ENCODE peak calls at places on chromosomes 13 and 19, in six cellular contexts. H is Peyer's patch, I is GM12865, T is uterus, K is tibial nerve, P is AG09309. C is an unnamed sample.

GRCh38 chr13:38090913-38091312 is 221.3 kb upstream of the TRPC4 start:
- DNase-seq in H (no peak), P (no peak), I (no peak), K (no peak), T (no peak), C (no peak)

GRCh38 chr19:46137915-46138473 is 10.0 kb upstream of the IGFL2 start:
- DNase-seq in P (no peak), H (no peak), T (no peak), I (no peak), K (no peak), C (no peak)

GRCh38 chr13:21979156-21979819 is 308.4 kb downstream of the FGF9 start:
- DNase-seq in P (no peak), T (no peak), H (no peak), I (no peak), K (no peak), C (no peak)

GRCh38 chr19:38012290-38012689 is 105.3 kb downstream of the SIPA1L3 start:
- DNase-seq in K (no peak), T (no peak), I (no peak), P (no peak), H (no peak), C (no peak)

GRCh38 chr13:98295371-98295770 is 118.3 kb upstream of the RNF113B start:
- DNase-seq in P (no peak), H (no peak), T (no peak), I (no peak), K (no peak), C (peak)

GRCh38 chr19:2290441-2291184 is 8.6 kb upstream of the PEAK3 start:
- DNase-seq in H (peak), T (no peak), K (no peak), I (peak), P (no peak), C (no peak)

GRCh38 chr13:105773241-105773640 is 762.2 kb downstream of the EFNB2 start:
- DNase-seq in T (no peak), H (no peak), I (no peak), P (no peak), K (no peak), C (no peak)

GRCh38 chr19:11848594-11849263 is at the start of gene ZNF439:
- DNase-seq in P (peak), I (peak), H (peak), T (peak), K (peak), C (peak)

GRCh38 chr13:111267784-111268183 is 52.7 kb upstream of the TEX29 start:
- DNase-seq in P (no peak), T (no peak), H (no peak), I (no peak), K (no peak), C (peak)

GRCh38 chr13:26829716-26830115 is 69.1 kb upstream of the GPR12 start:
- DNase-seq in H (no peak), I (no peak), K (no peak), T (no peak), P (no peak), C (no peak)

GRCh38 chr19:57708641-57709354 is at the start of gene ZNF154:
- DNase-seq in H (peak), I (peak), P (no peak), T (no peak), K (no peak), C (peak)

GRCh38 chr13:22278336-22278929 is 607.6 kb downstream of the FGF9 start:
- DNase-seq in H (peak), I (peak), K (peak), T (peak), P (no peak), C (peak)

GRCh38 chr13:113584205-113584869 is at the start of gene TFDP1:
- DNase-seq in P (peak), K (peak), I (peak), T (no peak), H (peak), C (peak)

GRCh38 chr19:52273301-52273700 is 3.9 kb downstream of the ZNF766 start:
- DNase-seq in T (no peak), K (no peak), P (no peak), I (no peak), H (no peak), C (no peak)

GRCh38 chr19:7507884-7508283 is 8.0 kb upstream of the ZNF358 start:
- DNase-seq in P (no peak), I (peak), T (no peak), K (peak), H (peak), C (peak)

GRCh38 chr13:44906758-44907157 is 82.5 kb downstream of the NUFIP1 start:
- DNase-seq in I (no peak), K (no peak), P (peak), T (peak), H (no peak), C (peak)

GRCh38 chr13:31967155-31967554 is 64.4 kb upstream of the FRY start:
- DNase-seq in K (no peak), I (no peak), H (no peak), T (no peak), P (no peak), C (no peak)
- TF ChIP-seq CTCF in K (no peak), I (peak), H (no peak), T (no peak), P (no peak), C (peak)

DNA sequence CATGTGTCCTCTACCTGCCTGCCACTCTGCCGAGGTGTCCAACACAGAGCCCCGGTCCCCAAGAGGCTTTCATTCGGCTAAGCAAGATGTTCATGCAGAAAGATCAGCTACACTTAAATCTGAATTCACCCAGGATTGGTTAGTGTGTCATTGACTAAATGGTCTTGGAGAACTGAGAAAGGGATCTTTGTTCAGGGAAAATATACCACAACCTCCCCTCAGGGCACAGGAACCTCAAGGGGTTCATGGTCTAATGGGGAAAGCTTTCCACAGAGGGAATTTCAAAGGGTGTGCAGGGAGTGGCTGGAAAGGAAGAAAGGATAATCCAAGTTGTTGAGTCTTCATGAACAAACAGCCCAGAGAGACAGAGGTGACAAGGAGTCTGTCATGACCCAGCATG is 14.4 kb upstream of the POP4 start:
- DNase-seq in K (no peak), H (no peak), P (no peak), T (no peak), I (no peak), C (no peak)
- H3K4me3 ChIP-seq in K (no peak), H (no peak), P (no peak), T (no peak), I (no peak), C (no peak)

DNA sequence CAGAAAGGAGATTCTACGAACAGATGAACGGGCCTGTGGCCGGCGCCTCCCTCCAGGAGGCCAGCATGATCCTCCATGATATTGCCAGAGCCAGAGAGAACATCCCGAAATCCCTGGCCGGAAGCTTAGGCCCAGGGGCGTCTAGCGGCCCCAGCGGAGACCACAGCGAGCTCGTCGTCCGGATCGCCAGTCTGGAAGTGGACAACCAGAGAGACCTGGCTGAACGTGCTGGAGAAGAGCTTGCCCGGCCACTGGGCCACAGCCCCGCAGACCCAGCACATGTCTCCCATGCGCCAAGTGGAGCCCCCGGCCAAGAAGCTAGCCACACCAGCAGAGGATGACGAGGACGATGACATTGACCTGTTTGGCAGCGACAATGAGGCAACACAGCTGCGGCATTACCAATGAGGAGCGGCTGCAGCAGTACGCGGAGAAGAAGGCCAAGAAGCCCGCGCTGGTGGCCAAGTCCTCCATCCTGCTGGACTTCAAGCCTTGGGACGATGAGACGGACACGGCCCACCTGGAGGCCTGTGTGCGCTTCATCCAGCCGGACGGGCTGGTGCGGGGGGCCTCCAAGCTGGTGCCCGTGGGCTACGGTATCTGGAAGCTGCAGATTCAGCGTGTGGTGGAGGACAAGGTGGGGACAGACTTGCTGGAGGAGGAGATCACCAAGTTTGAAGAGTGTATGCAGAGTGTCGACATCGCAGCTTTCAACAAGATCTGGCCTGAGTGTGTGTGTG is 78.8 kb upstream of the FRY start:
- DNase-seq in I (no peak), T (no peak), H (no peak), P (no peak), K (no peak), C (no peak)
- TF ChIP-seq CTCF in I (no peak), T (no peak), H (no peak), P (no peak), K (no peak), C (no peak)

GRCh38 chr19:13794388-13794751 is 873 bp upstream of the ZSWIM4 start:
- DNase-seq in P (peak), H (peak), K (peak), I (no peak), T (peak), C (peak)
- H3K4me3 ChIP-seq in P (peak), H (peak), K (peak), I (peak), T (peak), C (peak)

DNA sequence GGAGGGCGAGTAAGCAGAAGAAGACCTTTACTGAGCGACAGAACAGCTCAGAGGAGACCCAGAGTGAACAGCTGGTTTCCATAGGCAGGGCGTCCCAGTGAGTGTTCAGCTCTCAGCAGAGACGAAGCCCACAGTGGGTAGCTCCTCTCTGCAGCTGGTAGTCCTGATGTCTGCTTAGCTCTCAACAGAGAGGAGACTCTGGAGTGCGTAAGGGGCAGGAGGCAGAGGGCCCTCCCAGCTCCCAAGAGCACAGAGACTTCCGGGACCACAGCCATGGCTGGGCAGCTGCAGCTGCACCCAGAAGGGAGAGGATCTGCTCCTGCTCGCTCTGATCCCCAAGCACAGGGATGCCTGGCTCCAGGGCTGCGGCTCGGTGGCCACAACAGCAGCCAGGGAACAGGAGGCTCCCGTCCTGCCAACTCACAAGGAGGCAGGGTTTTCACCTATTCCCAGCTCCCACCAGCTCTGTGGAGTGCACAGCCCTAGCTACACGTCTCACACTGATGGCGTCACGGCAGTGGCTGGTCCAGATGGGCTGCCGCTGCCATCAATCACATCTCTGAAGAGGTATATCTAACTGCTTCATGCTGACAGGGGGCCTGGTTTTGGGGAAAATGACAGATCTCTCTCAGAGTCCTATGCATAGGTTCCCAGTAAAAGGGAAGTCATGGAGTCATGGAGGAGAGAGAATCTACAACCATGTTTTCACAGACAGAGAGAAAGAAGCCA is 2660.1 kb upstream of the PCDH20 start:
- DNase-seq in I (peak), H (no peak), K (no peak), T (no peak), P (no peak), C (no peak)
- TF ChIP-seq CTCF in I (no peak), H (no peak), K (no peak), T (no peak), P (no peak), C (no peak)

GRCh38 chr19:43664008-43664407 is 6.0 kb downstream of the PLAUR start:
- DNase-seq in K (no peak), P (no peak), H (peak), I (peak), T (no peak), C (no peak)

GRCh38 chr19:43667524-43668405 is 2.2 kb downstream of the PLAUR start:
- DNase-seq in K (no peak), P (no peak), H (no peak), I (no peak), T (peak), C (peak)

GRCh38 chr19:43673702-43674629 is 4.0 kb upstream of the PLAUR start:
- DNase-seq in H (no peak), I (no peak), K (no peak), T (no peak), P (no peak), C (no peak)

GRCh38 chr19:43672061-43672679 is 2.2 kb upstream of the PLAUR start:
- DNase-seq in T (no peak), H (no peak), K (no peak), P (no peak), I (no peak), C (no peak)

DNA sequence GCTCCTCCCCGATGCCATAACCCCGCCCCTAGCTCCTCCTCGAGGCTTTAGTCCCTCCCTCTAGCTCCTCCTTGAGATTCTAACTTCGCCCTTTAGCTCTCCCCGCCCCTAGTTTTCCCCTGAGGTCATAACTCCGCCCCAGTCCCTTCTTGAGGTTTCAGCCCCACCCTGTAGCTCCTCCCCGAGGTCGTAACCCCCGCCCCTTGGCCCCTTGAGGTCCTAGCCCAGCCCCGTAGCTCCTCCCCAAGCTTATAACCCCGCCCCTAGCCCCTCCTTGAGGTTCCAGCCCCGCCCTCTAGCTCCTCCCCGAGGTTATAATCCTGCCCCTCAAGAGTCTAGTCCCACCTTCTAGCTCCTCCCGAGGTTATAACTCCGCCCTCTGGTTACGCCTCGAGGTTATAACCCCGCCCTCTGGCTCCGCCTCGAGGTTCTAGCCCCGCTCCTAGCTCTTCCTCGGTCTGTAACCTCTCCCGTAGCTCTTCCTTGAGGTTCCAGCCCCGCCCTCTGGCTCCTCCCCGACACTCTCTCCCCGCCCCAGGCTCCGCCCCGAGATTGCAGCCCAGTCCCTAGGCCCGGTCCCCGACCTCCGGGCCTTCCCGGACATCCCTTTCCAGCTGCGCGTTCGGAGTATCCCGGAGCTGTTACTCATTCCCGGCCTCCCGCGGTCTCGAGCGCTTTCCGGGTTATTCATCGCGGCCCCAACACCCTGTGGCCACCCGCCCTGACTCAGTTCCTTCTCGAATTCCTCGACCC is 1.4 kb downstream of the PLAUR start:
- DNase-seq in K (peak), I (peak), T (peak), H (peak), P (peak), C (peak)
- H3K4me3 ChIP-seq in K (peak), I (peak), T (peak), H (peak), P (peak), C (peak)

DNA sequence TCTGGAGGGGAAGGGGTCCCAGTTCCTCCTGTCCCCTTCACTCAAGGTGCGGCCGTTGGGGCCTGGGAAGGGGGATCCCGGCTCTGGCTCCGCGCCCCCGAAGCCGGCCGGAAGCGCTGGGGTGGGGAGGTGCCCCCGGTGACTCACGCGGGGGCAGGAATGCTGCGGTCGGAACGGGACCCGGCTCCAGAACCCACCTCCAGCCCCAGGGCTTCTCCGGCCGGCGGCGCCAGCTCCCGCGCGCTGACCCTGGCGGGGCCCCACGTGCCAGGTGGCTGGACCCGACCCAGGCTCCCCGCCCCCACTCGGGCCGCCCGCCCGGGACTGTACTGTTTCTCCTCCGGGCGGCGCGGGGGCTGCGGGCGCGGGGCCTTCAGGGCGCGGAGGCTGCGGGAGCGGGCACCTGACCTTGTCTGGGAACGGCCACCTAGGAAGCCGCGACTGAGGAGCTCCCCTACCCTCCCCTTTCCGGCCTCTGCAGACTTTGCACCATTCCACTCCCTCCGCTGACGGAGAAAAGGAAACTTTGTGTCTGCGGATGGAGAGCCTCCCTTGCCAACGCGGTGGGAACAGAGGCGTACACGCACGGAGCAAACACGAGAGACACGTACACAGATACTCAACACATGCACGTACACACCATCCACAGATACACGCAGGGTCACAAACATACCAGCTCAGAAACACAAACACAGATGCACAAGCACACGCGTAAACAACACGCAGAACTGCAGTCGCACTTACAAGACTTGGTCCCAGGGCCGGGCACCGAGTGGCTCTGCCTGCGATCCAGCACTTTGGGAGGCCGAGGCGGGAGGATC is 7.2 kb downstream of the AXL start:
- DNase-seq in K (peak), H (peak), P (peak), I (no peak), T (peak), C (peak)
- TF ChIP-seq CTCF in K (peak), H (no peak), P (no peak), I (no peak), T (peak), C (no peak)

GRCh38 chr19:409006-409514 is at the start of gene C2CD4C:
- DNase-seq in H (peak), T (no peak), K (no peak), I (no peak), P (no peak), C (no peak)

GRCh38 chr19:406999-407491 is 1.9 kb downstream of the C2CD4C start:
- DNase-seq in T (no peak), K (no peak), P (no peak), H (no peak), I (no peak), C (no peak)

GRCh38 chr19:408441-409005 is 424 bp downstream of the C2CD4C start:
- DNase-seq in T (no peak), P (no peak), I (no peak), K (no peak), H (no peak), C (no peak)

GRCh38 chr19:406121-406711 is 2.7 kb downstream of the C2CD4C start:
- DNase-seq in I (no peak), K (no peak), T (no peak), H (no peak), P (no peak), C (no peak)

DNA sequence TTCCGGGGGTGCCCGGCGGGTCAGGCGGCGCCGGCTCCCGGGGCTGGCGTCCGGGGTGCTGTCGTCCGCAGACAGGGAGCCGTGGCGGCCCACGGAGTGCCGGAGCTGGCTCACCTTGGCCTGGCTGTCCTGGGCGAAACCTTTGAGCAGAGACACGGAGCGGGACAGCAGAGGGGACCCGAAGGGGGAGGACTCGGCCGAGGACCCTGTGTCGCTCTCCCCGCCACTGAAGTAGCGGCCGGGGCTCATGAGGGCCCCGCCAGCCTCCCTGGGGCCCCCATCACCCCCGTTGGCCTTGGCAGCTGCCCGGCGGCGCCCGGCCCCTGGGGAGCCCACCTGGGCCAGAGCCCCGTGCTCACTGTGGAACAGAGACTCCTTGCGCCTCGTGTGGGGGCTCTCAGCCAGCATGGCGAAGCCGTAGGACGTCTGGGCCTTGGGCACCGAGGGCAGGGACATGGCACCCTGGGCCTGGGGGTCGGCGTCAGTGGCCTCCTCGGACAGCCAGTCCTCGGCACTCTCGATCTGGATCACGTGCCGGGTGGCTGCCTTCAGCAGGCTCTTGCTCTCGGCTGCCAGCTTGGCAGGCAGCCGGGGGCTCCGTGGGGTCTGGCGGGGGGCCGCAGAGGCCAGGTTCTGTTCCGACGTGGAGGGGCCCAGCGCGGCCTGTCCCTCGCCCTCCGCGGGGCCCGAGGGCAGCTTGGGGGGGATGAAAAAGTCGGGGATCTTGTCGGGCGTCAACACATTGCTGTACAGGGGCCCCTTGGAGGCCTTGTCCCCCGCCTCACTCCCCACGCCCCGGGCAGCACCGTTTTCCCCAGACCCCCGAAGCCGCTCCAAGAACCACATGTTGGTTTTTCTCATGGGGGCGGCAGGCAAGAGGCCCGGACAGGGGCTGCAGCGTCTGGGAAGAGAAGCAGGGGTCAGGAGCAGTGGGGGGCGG is 1.2 kb downstream of the C2CD4C start:
- DNase-seq in P (no peak), I (no peak), K (no peak), T (no peak), H (no peak), C (no peak)
- H3K4me3 ChIP-seq in P (no peak), I (no peak), K (no peak), T (no peak), H (no peak), C (no peak)

C was measured in fibroblast of mammary gland.